ENCODE peak calls at places on chromosomes 2 and 18, in eight cellular contexts. One of them, this sample, is unnamed.

GRCh38 chr2:48912110-48912509 is 156.6 kb upstream of the LHCGR start:
- DNase-seq in left ventricle myocardium inferior: no peak
- DNase-seq in SW480: no peak
- DNase-seq in NCI-H146: no peak
- DNase-seq in mucosa of descending colon: no peak
- DNase-seq in activated T-cell treated with anti-CD3 and anti-CD28 coated beads, Interleukin-2, amount 50 U/mL, for 48 hours: no peak
- DNase-seq in adipocyte: peak
- DNase-seq in kidney epithelial cell: no peak
- DNase-seq in this sample: no peak

GRCh38 chr2:112765251-112765650 is 842 bp upstream of the CKAP2L start:
- DNase-seq in left ventricle myocardium inferior: no peak
- DNase-seq in SW480: no peak
- DNase-seq in NCI-H146: no peak
- DNase-seq in mucosa of descending colon: no peak
- DNase-seq in activated T-cell treated with anti-CD3 and anti-CD28 coated beads, Interleukin-2, amount 50 U/mL, for 48 hours: no peak
- DNase-seq in adipocyte: peak
- DNase-seq in kidney epithelial cell: no peak
- DNase-seq in this sample: no peak

GRCh38 chr18:44198296-44199284 is 482.1 kb upstream of the SETBP1 start:
- DNase-seq in left ventricle myocardium inferior: no peak
- DNase-seq in SW480: no peak
- DNase-seq in NCI-H146: no peak
- DNase-seq in mucosa of descending colon: peak
- DNase-seq in activated T-cell treated with anti-CD3 and anti-CD28 coated beads, Interleukin-2, amount 50 U/mL, for 48 hours: no peak
- DNase-seq in adipocyte: no peak
- DNase-seq in kidney epithelial cell: no peak
- DNase-seq in this sample: peak

GRCh38 chr2:7193457-7193856 is 276.2 kb downstream of the RNF144A start:
- DNase-seq in left ventricle myocardium inferior: no peak
- DNase-seq in SW480: no peak
- DNase-seq in NCI-H146: no peak
- DNase-seq in mucosa of descending colon: no peak
- DNase-seq in activated T-cell treated with anti-CD3 and anti-CD28 coated beads, Interleukin-2, amount 50 U/mL, for 48 hours: no peak
- DNase-seq in adipocyte: no peak
- DNase-seq in kidney epithelial cell: no peak
- DNase-seq in this sample: no peak

GRCh38 chr2:109302319-109302718 is 173.3 kb downstream of the SH3RF3 start:
- DNase-seq in left ventricle myocardium inferior: no peak
- DNase-seq in SW480: no peak
- DNase-seq in NCI-H146: no peak
- DNase-seq in mucosa of descending colon: no peak
- DNase-seq in activated T-cell treated with anti-CD3 and anti-CD28 coated beads, Interleukin-2, amount 50 U/mL, for 48 hours: no peak
- DNase-seq in adipocyte: no peak
- DNase-seq in kidney epithelial cell: no peak
- DNase-seq in this sample: peak

GRCh38 chr2:45781464-45781811 is 130.0 kb downstream of the PRKCE start:
- DNase-seq in left ventricle myocardium inferior: no peak
- DNase-seq in SW480: no peak
- DNase-seq in NCI-H146: no peak
- DNase-seq in mucosa of descending colon: no peak
- DNase-seq in activated T-cell treated with anti-CD3 and anti-CD28 coated beads, Interleukin-2, amount 50 U/mL, for 48 hours: no peak
- DNase-seq in adipocyte: no peak
- DNase-seq in kidney epithelial cell: no peak
- DNase-seq in this sample: no peak

GRCh38 chr2:220887271-220887870 is 684.7 kb downstream of the EPHA4 start:
- DNase-seq in left ventricle myocardium inferior: no peak
- DNase-seq in SW480: no peak
- DNase-seq in NCI-H146: no peak
- DNase-seq in mucosa of descending colon: no peak
- DNase-seq in activated T-cell treated with anti-CD3 and anti-CD28 coated beads, Interleukin-2, amount 50 U/mL, for 48 hours: no peak
- DNase-seq in adipocyte: no peak
- DNase-seq in kidney epithelial cell: no peak
- DNase-seq in this sample: no peak

GRCh38 chr2:96404446-96405373 is 69.1 kb downstream of the NCAPH start:
- DNase-seq in left ventricle myocardium inferior: peak
- DNase-seq in SW480: peak
- DNase-seq in NCI-H146: peak
- DNase-seq in mucosa of descending colon: peak
- DNase-seq in activated T-cell treated with anti-CD3 and anti-CD28 coated beads, Interleukin-2, amount 50 U/mL, for 48 hours: no peak
- DNase-seq in adipocyte: no peak
- DNase-seq in kidney epithelial cell: no peak
- DNase-seq in this sample: peak

GRCh38 chr2:239716536-239717318 is 308.4 kb downstream of the NDUFA10 start:
- DNase-seq in left ventricle myocardium inferior: no peak
- DNase-seq in SW480: no peak
- DNase-seq in NCI-H146: no peak
- DNase-seq in mucosa of descending colon: peak
- DNase-seq in activated T-cell treated with anti-CD3 and anti-CD28 coated beads, Interleukin-2, amount 50 U/mL, for 48 hours: no peak
- DNase-seq in adipocyte: peak
- DNase-seq in kidney epithelial cell: no peak
- DNase-seq in this sample: peak

GRCh38 chr2:194182888-194183287 is 1474.1 kb upstream of the SLC39A10 start:
- DNase-seq in left ventricle myocardium inferior: no peak
- DNase-seq in SW480: no peak
- DNase-seq in NCI-H146: no peak
- DNase-seq in mucosa of descending colon: no peak
- DNase-seq in activated T-cell treated with anti-CD3 and anti-CD28 coated beads, Interleukin-2, amount 50 U/mL, for 48 hours: no peak
- DNase-seq in adipocyte: no peak
- DNase-seq in kidney epithelial cell: no peak
- DNase-seq in this sample: no peak

GRCh38 chr2:26646986-26647672 is 6.0 kb upstream of the CIB4 start:
- DNase-seq in left ventricle myocardium inferior: no peak
- DNase-seq in SW480: no peak
- DNase-seq in NCI-H146: no peak
- DNase-seq in mucosa of descending colon: no peak
- DNase-seq in activated T-cell treated with anti-CD3 and anti-CD28 coated beads, Interleukin-2, amount 50 U/mL, for 48 hours: no peak
- DNase-seq in adipocyte: peak
- DNase-seq in kidney epithelial cell: no peak
- DNase-seq in this sample: no peak

GRCh38 chr18:69205925-69206324 is 194.8 kb upstream of the DOK6 start:
- DNase-seq in left ventricle myocardium inferior: no peak
- DNase-seq in SW480: no peak
- DNase-seq in NCI-H146: no peak
- DNase-seq in mucosa of descending colon: no peak
- DNase-seq in activated T-cell treated with anti-CD3 and anti-CD28 coated beads, Interleukin-2, amount 50 U/mL, for 48 hours: no peak
- DNase-seq in adipocyte: peak
- DNase-seq in kidney epithelial cell: no peak
- DNase-seq in this sample: no peak

GRCh38 chr2:119064567-119064966 is 94.0 kb downstream of the C1QL2 start:
- DNase-seq in left ventricle myocardium inferior: no peak
- DNase-seq in SW480: no peak
- DNase-seq in NCI-H146: no peak
- DNase-seq in mucosa of descending colon: no peak
- DNase-seq in activated T-cell treated with anti-CD3 and anti-CD28 coated beads, Interleukin-2, amount 50 U/mL, for 48 hours: no peak
- DNase-seq in adipocyte: no peak
- DNase-seq in kidney epithelial cell: no peak
- DNase-seq in this sample: no peak

GRCh38 chr18:53018791-53019190 is 678.8 kb downstream of the DCC start:
- DNase-seq in left ventricle myocardium inferior: no peak
- DNase-seq in SW480: no peak
- DNase-seq in NCI-H146: no peak
- DNase-seq in mucosa of descending colon: no peak
- DNase-seq in activated T-cell treated with anti-CD3 and anti-CD28 coated beads, Interleukin-2, amount 50 U/mL, for 48 hours: no peak
- DNase-seq in adipocyte: peak
- DNase-seq in kidney epithelial cell: peak
- DNase-seq in this sample: no peak

GRCh38 chr2:121214296-121214695 is 70.7 kb downstream of the TFCP2L1 start:
- DNase-seq in left ventricle myocardium inferior: no peak
- DNase-seq in SW480: no peak
- DNase-seq in NCI-H146: peak
- DNase-seq in mucosa of descending colon: no peak
- DNase-seq in activated T-cell treated with anti-CD3 and anti-CD28 coated beads, Interleukin-2, amount 50 U/mL, for 48 hours: no peak
- DNase-seq in adipocyte: no peak
- DNase-seq in kidney epithelial cell: no peak
- DNase-seq in this sample: no peak

GRCh38 chr2:190802133-190802532 is 78.5 kb upstream of the GLS start:
- DNase-seq in left ventricle myocardium inferior: no peak
- DNase-seq in SW480: no peak
- DNase-seq in NCI-H146: no peak
- DNase-seq in mucosa of descending colon: no peak
- DNase-seq in activated T-cell treated with anti-CD3 and anti-CD28 coated beads, Interleukin-2, amount 50 U/mL, for 48 hours: no peak
- DNase-seq in adipocyte: no peak
- DNase-seq in kidney epithelial cell: no peak
- DNase-seq in this sample: no peak

GRCh38 chr18:48818329-48819254 is 132.2 kb downstream of the SMAD7 start:
- DNase-seq in left ventricle myocardium inferior: peak
- DNase-seq in SW480: no peak
- DNase-seq in NCI-H146: no peak
- DNase-seq in mucosa of descending colon: no peak
- DNase-seq in activated T-cell treated with anti-CD3 and anti-CD28 coated beads, Interleukin-2, amount 50 U/mL, for 48 hours: peak
- DNase-seq in adipocyte: no peak
- DNase-seq in kidney epithelial cell: no peak
- DNase-seq in this sample: peak

GRCh38 chr2:43490387-43490786 is 105.5 kb downstream of the THADA start:
- DNase-seq in left ventricle myocardium inferior: no peak
- DNase-seq in SW480: no peak
- DNase-seq in NCI-H146: no peak
- DNase-seq in mucosa of descending colon: no peak
- DNase-seq in activated T-cell treated with anti-CD3 and anti-CD28 coated beads, Interleukin-2, amount 50 U/mL, for 48 hours: no peak
- DNase-seq in adipocyte: no peak
- DNase-seq in kidney epithelial cell: no peak
- DNase-seq in this sample: no peak

GRCh38 chr18:7035807-7036206 is 81.8 kb downstream of the LAMA1 start:
- DNase-seq in left ventricle myocardium inferior: no peak
- DNase-seq in SW480: no peak
- DNase-seq in NCI-H146: no peak
- DNase-seq in mucosa of descending colon: no peak
- DNase-seq in activated T-cell treated with anti-CD3 and anti-CD28 coated beads, Interleukin-2, amount 50 U/mL, for 48 hours: no peak
- DNase-seq in adipocyte: no peak
- DNase-seq in kidney epithelial cell: no peak
- DNase-seq in this sample: no peak

GRCh38 chr2:172662099-172662498 is 73.5 kb upstream of the RAPGEF4 start:
- DNase-seq in left ventricle myocardium inferior: no peak
- DNase-seq in SW480: no peak
- DNase-seq in NCI-H146: no peak
- DNase-seq in mucosa of descending colon: no peak
- DNase-seq in activated T-cell treated with anti-CD3 and anti-CD28 coated beads, Interleukin-2, amount 50 U/mL, for 48 hours: no peak
- DNase-seq in adipocyte: no peak
- DNase-seq in kidney epithelial cell: no peak
- DNase-seq in this sample: no peak

GRCh38 chr2:127157651-127158460 is 50.9 kb upstream of the BIN1 start:
- DNase-seq in left ventricle myocardium inferior: no peak
- DNase-seq in SW480: no peak
- DNase-seq in NCI-H146: no peak
- DNase-seq in mucosa of descending colon: no peak
- DNase-seq in activated T-cell treated with anti-CD3 and anti-CD28 coated beads, Interleukin-2, amount 50 U/mL, for 48 hours: no peak
- DNase-seq in adipocyte: peak
- DNase-seq in kidney epithelial cell: no peak
- DNase-seq in this sample: no peak

GRCh38 chr2:36658277-36658748 is 38.2 kb upstream of the VIT start:
- DNase-seq in left ventricle myocardium inferior: no peak
- DNase-seq in SW480: no peak
- DNase-seq in NCI-H146: no peak
- DNase-seq in mucosa of descending colon: no peak
- DNase-seq in activated T-cell treated with anti-CD3 and anti-CD28 coated beads, Interleukin-2, amount 50 U/mL, for 48 hours: no peak
- DNase-seq in adipocyte: no peak
- DNase-seq in kidney epithelial cell: no peak
- DNase-seq in this sample: no peak

GRCh38 chr2:241936457-241937133 is 67.1 kb downstream of the RTP5 start:
- DNase-seq in left ventricle myocardium inferior: no peak
- DNase-seq in SW480: no peak
- DNase-seq in NCI-H146: no peak
- DNase-seq in mucosa of descending colon: no peak
- DNase-seq in activated T-cell treated with anti-CD3 and anti-CD28 coated beads, Interleukin-2, amount 50 U/mL, for 48 hours: no peak
- DNase-seq in adipocyte: no peak
- DNase-seq in kidney epithelial cell: no peak
- DNase-seq in this sample: no peak

GRCh38 chr2:159133795-159134194 is 152.7 kb downstream of the WDSUB1 start:
- DNase-seq in left ventricle myocardium inferior: no peak
- DNase-seq in SW480: no peak
- DNase-seq in NCI-H146: no peak
- DNase-seq in mucosa of descending colon: no peak
- DNase-seq in activated T-cell treated with anti-CD3 and anti-CD28 coated beads, Interleukin-2, amount 50 U/mL, for 48 hours: no peak
- DNase-seq in adipocyte: peak
- DNase-seq in kidney epithelial cell: no peak
- DNase-seq in this sample: no peak

GRCh38 chr2:161096336-161096735 is 63.9 kb upstream of the TANK start:
- DNase-seq in left ventricle myocardium inferior: no peak
- DNase-seq in SW480: no peak
- DNase-seq in NCI-H146: no peak
- DNase-seq in mucosa of descending colon: no peak
- DNase-seq in activated T-cell treated with anti-CD3 and anti-CD28 coated beads, Interleukin-2, amount 50 U/mL, for 48 hours: no peak
- DNase-seq in adipocyte: peak
- DNase-seq in kidney epithelial cell: no peak
- DNase-seq in this sample: no peak

GRCh38 chr2:105595536-105595935 is 149.2 kb upstream of the NCK2 start:
- DNase-seq in left ventricle myocardium inferior: no peak
- DNase-seq in SW480: peak
- DNase-seq in NCI-H146: no peak
- DNase-seq in mucosa of descending colon: no peak
- DNase-seq in activated T-cell treated with anti-CD3 and anti-CD28 coated beads, Interleukin-2, amount 50 U/mL, for 48 hours: peak
- DNase-seq in adipocyte: no peak
- DNase-seq in kidney epithelial cell: peak
- DNase-seq in this sample: no peak

GRCh38 chr2:105328281-105329196 is 996 bp downstream of the TGFBRAP1 start:
- DNase-seq in left ventricle myocardium inferior: no peak
- DNase-seq in SW480: peak
- DNase-seq in NCI-H146: peak
- DNase-seq in mucosa of descending colon: peak
- DNase-seq in activated T-cell treated with anti-CD3 and anti-CD28 coated beads, Interleukin-2, amount 50 U/mL, for 48 hours: peak
- DNase-seq in adipocyte: peak
- DNase-seq in kidney epithelial cell: no peak
- DNase-seq in this sample: peak

GRCh38 chr2:174326880-174327558 is 7.7 kb upstream of the SP9 start:
- DNase-seq in left ventricle myocardium inferior: no peak
- DNase-seq in SW480: no peak
- DNase-seq in NCI-H146: no peak
- DNase-seq in mucosa of descending colon: no peak
- DNase-seq in activated T-cell treated with anti-CD3 and anti-CD28 coated beads, Interleukin-2, amount 50 U/mL, for 48 hours: peak
- DNase-seq in adipocyte: peak
- DNase-seq in kidney epithelial cell: no peak
- DNase-seq in this sample: no peak

GRCh38 chr2:213086566-213086965 is 64.8 kb downstream of the IKZF2 start:
- DNase-seq in left ventricle myocardium inferior: no peak
- DNase-seq in SW480: no peak
- DNase-seq in NCI-H146: no peak
- DNase-seq in mucosa of descending colon: no peak
- DNase-seq in activated T-cell treated with anti-CD3 and anti-CD28 coated beads, Interleukin-2, amount 50 U/mL, for 48 hours: no peak
- DNase-seq in adipocyte: peak
- DNase-seq in kidney epithelial cell: no peak
- DNase-seq in this sample: no peak

GRCh38 chr18:34153711-34154110 is 71.0 kb downstream of the NOL4 start:
- DNase-seq in left ventricle myocardium inferior: no peak
- DNase-seq in SW480: no peak
- DNase-seq in NCI-H146: peak
- DNase-seq in mucosa of descending colon: no peak
- DNase-seq in activated T-cell treated with anti-CD3 and anti-CD28 coated beads, Interleukin-2, amount 50 U/mL, for 48 hours: no peak
- DNase-seq in adipocyte: no peak
- DNase-seq in kidney epithelial cell: no peak
- DNase-seq in this sample: no peak

GRCh38 chr2:129673881-129674513 is 305.5 kb upstream of the RAB6C start:
- DNase-seq in left ventricle myocardium inferior: no peak
- DNase-seq in SW480: no peak
- DNase-seq in NCI-H146: no peak
- DNase-seq in mucosa of descending colon: no peak
- DNase-seq in activated T-cell treated with anti-CD3 and anti-CD28 coated beads, Interleukin-2, amount 50 U/mL, for 48 hours: no peak
- DNase-seq in adipocyte: no peak
- DNase-seq in kidney epithelial cell: no peak
- DNase-seq in this sample: no peak

GRCh38 chr2:101985101-101985792 is 6.5 kb upstream of the IL1R2 start:
- DNase-seq in left ventricle myocardium inferior: no peak
- DNase-seq in SW480: peak
- DNase-seq in NCI-H146: no peak
- DNase-seq in mucosa of descending colon: no peak
- DNase-seq in activated T-cell treated with anti-CD3 and anti-CD28 coated beads, Interleukin-2, amount 50 U/mL, for 48 hours: no peak
- DNase-seq in adipocyte: no peak
- DNase-seq in kidney epithelial cell: no peak
- DNase-seq in this sample: no peak

This sample was measured in upper lobe of right lung.